ENCODE peak calls at places on chromosomes 1 and 21, in nine cellular contexts. I, T, V, P, R, O, F, C and L are unnamed samples.

GRCh38 chr1:21520899-21521716 is 11.9 kb downstream of the ALPL start:
- DNase-seq in I (no peak), T (no peak), V (peak; percentile 29), P (no peak), R (no peak), O (no peak), F (no peak), C (peak; percentile 88), L (no peak)

GRCh38 chr1:154749078-154749760 is 120.9 kb downstream of the KCNN3 start:
- DNase-seq in I (no peak), T (no peak), V (no peak), P (no peak), R (no peak), O (no peak), F (peak; percentile 63), C (peak; percentile 92), L (no peak)

GRCh38 chr1:201628490-201628889 is 89.6 kb downstream of the NAV1 start:
- DNase-seq in I (peak; percentile 45), T (no peak), V (no peak), P (peak; percentile 41), R (no peak), O (no peak), F (no peak), C (peak; percentile 25), L (no peak)

GRCh38 chr1:181522864-181523263 is 39.5 kb downstream of the CACNA1E start:
- DNase-seq in I (no peak), T (no peak), V (no peak), P (no peak), R (no peak), O (no peak), F (no peak), C (no peak), L (no peak)

GRCh38 chr1:207965602-207966387 is 54.9 kb upstream of the CD34 start:
- DNase-seq in I (no peak), T (no peak), V (no peak), P (peak; percentile 8), R (no peak), O (no peak), F (no peak), C (no peak), L (no peak)

GRCh38 chr1:58584082-58584895 is 7.2 kb upstream of the TACSTD2 start:
- DNase-seq in I (no peak), T (no peak), V (peak; percentile 63), P (no peak), R (no peak), O (peak; percentile 89), F (peak; percentile 78), C (peak; percentile 94), L (peak; percentile 67)

GRCh38 chr1:86434031-86434430 is 10.1 kb downstream of the CLCA2 start:
- DNase-seq in I (no peak), T (no peak), V (no peak), P (no peak), R (no peak), O (no peak), F (no peak), C (no peak), L (no peak)

GRCh38 chr1:235408503-235408960 is 41.3 kb downstream of the TBCE start:
- DNase-seq in I (no peak), T (no peak), V (no peak), P (no peak), R (no peak), O (no peak), F (no peak), C (peak; percentile 9), L (no peak)

GRCh38 chr1:110645172-110645571 is 29.6 kb downstream of the KCNA3 start:
- DNase-seq in I (no peak), T (no peak), V (no peak), P (no peak), R (no peak), O (no peak), F (no peak), C (no peak), L (no peak)

GRCh38 chr21:46193829-46194373 is 9.6 kb upstream of the SPATC1L start:
- DNase-seq in I (no peak), T (peak; percentile 20), V (no peak), P (no peak), R (no peak), O (no peak), F (no peak), C (no peak), L (no peak)

GRCh38 chr21:34684174-34684876 is 15.5 kb downstream of the CLIC6 start:
- DNase-seq in I (no peak), T (no peak), V (no peak), P (no peak), R (no peak), O (no peak), F (no peak), C (peak; percentile 14), L (no peak)

GRCh38 chr1:108556079-108556478 is 3.8 kb upstream of the EEIG2 start:
- DNase-seq in I (no peak), T (no peak), V (no peak), P (no peak), R (no peak), O (no peak), F (no peak), C (no peak), L (no peak)

GRCh38 chr1:208528577-208529240 is 284.5 kb upstream of the PLXNA2 start:
- DNase-seq in I (no peak), T (peak; percentile 40), V (no peak), P (no peak), R (no peak), O (no peak), F (no peak), C (no peak), L (no peak)

GRCh38 chr1:59473813-59474212 is 176.9 kb downstream of the FGGY start:
- DNase-seq in I (no peak), T (no peak), V (no peak), P (no peak), R (no peak), O (no peak), F (no peak), C (no peak), L (no peak)

GRCh38 chr1:245971711-245972085 is 535.4 kb downstream of the SMYD3 start:
- DNase-seq in I (no peak), T (no peak), V (no peak), P (no peak), R (no peak), O (no peak), F (no peak), C (no peak), L (no peak)

GRCh38 chr1:62159940-62160348 is 34.7 kb upstream of the L1TD1 start:
- DNase-seq in I (no peak), T (no peak), V (peak; percentile 13), P (no peak), R (no peak), O (no peak), F (no peak), C (no peak), L (no peak)

GRCh38 chr21:28025111-28025510 is 967.6 kb downstream of the LTN1 start:
- DNase-seq in I (no peak), T (no peak), V (no peak), P (no peak), R (no peak), O (no peak), F (no peak), C (no peak), L (no peak)

GRCh38 chr1:164586619-164587018 is 27.6 kb downstream of the PBX1 start:
- DNase-seq in I (no peak), T (no peak), V (no peak), P (no peak), R (no peak), O (no peak), F (no peak), C (no peak), L (no peak)

DNA sequence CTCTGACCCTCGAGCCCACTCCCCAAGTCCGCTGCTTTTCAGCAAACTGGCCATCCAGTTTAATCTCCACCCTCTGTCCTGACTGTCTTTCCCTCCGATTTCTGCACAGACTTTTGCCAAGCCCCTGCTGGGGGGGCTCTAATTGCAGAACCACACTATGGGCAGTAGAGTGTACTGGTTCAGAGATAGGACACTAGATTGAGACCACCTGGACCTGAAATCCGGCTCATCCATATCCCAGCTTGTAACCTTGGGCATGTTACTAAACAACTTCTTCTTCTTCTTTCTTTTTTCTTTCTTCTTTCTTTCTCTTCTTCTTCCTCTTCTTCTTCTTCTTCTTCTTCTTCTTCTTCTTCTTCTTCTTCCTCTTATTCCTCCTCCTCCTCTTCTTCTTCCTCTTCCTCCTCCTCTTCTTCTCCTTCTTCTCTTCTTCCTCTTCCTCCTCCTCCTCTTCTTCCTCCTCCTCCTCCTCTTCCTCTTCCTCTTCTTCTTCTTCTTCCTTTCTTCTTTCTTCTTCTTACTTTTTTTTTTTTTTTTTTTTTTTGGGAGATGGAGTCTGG is 7.7 kb downstream of the LRRC71 start:
- DNase-seq in I (no peak), T (no peak), V (no peak), P (no peak), R (no peak), O (no peak), F (no peak), C (no peak), L (no peak)
- TF ChIP-seq CTCF in I (peak; percentile 17), T (no peak), V (no peak), P (peak; percentile 7), R (no peak), O (no peak), F (no peak), C (no peak), L (no peak)

GRCh38 chr1:151165738-151166505 is at the start of the genes LYSMD1 and SCNM1:
- DNase-seq in I (peak; percentile 88), T (peak; percentile 98), V (peak; percentile 92), P (peak; percentile 87), R (peak; percentile 81), O (peak; percentile 98), F (peak; percentile 99), C (peak; percentile 95), L (peak; percentile 92)
- TF ChIP-seq CTCF in I (no peak), T (peak; percentile 48), V (no peak), P (no peak), R (no peak), O (no peak), F (no peak), C (no peak), L (no peak)

DNA sequence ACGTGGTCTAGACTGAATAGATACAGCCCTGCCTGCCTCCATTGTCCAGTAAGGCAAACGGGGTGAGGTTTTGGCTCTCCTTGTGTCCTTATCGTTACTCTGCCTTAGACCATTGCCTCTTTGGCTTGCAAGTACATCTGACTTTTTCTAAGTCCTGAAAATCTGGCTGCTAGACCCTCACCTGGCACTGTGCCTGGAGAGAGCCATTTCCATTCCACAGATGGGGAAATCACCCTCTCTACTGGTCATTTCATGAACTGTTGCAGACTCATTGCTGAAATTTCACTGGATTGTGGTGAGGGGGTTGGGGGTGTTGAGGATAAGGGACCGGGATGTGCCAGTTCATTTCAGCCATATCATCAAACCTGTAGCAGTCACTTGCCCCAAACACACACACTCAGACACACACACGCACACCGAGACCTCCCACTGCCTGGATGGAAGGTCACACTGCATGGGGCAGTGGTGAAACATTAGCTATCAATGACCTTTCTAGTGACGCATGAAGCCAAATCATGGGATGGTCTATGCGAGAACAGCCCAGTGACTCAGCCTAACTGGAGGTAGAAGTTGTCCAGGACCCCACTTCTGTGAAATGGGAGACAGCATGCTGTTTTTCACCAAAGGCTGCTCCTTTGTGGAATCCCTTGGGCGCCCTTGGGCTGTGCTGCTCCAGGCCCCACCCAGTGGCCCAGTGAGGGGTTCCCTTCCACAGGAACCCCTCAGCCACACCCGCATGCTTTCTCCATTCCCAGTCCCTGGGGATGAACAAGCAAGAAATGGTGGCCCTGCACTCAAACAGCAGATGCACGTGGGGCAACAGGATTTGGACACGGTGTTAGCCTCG is 34.9 kb upstream of the VASH2 start:
- DNase-seq in I (peak; percentile 80), T (no peak), V (no peak), P (no peak), R (no peak), O (peak; percentile 83), F (no peak), C (no peak), L (no peak)
- TF ChIP-seq CTCF in I (peak; percentile 41), T (no peak), V (peak; percentile 35), P (peak; percentile 15), R (peak; percentile 42), O (no peak), F (peak; percentile 10), C (peak; percentile 39), L (peak; percentile 42)

GRCh38 chr1:227465256-227465655 is 98.1 kb upstream of the ZNF678 start:
- DNase-seq in I (no peak), T (no peak), V (no peak), P (no peak), R (no peak), O (no peak), F (no peak), C (no peak), L (no peak)
- TF ChIP-seq CTCF in I (no peak), T (no peak), V (no peak), P (no peak), R (peak; percentile 8), O (no peak), F (no peak), C (no peak), L (no peak)